ENCODE peak calls at places on chromosomes 1 and 21, in four cellular contexts. G is SK-N-DZ, N is heart left ventricle, D is iPS-NIHi11. F is an unnamed sample.

GRCh38 chr1:51272916-51273315 is 36.8 kb downstream of the RNF11 start:
- DNase-seq in G (no peak), N (no peak), D (no peak), F (no peak)

GRCh38 chr1:117629625-117630422 is 24.0 kb downstream of the TENT5C start:
- DNase-seq in G (no peak), N (no peak), D (no peak), F (no peak)

GRCh38 chr1:110150330-110151174 is at the start of gene SLC6A17:
- DNase-seq in G (peak; percentile 36), N (no peak), D (peak; percentile 81), F (peak; percentile 50)

GRCh38 chr1:93679546-93679945 is 2.1 kb downstream of the BCAR3 start:
- DNase-seq in G (no peak), N (no peak), D (no peak), F (no peak)

GRCh38 chr1:241825581-241825980 is 22.4 kb upstream of the EXO1 start:
- DNase-seq in G (no peak), N (no peak), D (no peak), F (no peak)

GRCh38 chr1:232904131-232904530 is 46.3 kb upstream of the NTPCR start:
- DNase-seq in G (no peak), N (no peak), D (no peak), F (no peak)

GRCh38 chr1:204853446-204853845 is 17.2 kb upstream of the NFASC start:
- DNase-seq in G (no peak), N (no peak), D (no peak), F (no peak)

GRCh38 chr21:44658913-44659595 is 1.3 kb downstream of the KRTAP12-3 start:
- DNase-seq in G (no peak), N (no peak), D (no peak), F (no peak)

GRCh38 chr1:117712598-117712997 is 106.8 kb downstream of the TENT5C start:
- DNase-seq in G (no peak), N (no peak), D (no peak), F (no peak)

GRCh38 chr1:29878501-29878900 is 642.2 kb downstream of the PTPRU start:
- DNase-seq in G (no peak), N (no peak), D (no peak), F (no peak)

GRCh38 chr1:110493059-110493458 is 25.9 kb downstream of the KCNA10 start:
- DNase-seq in G (no peak), N (no peak), D (no peak), F (no peak)

GRCh38 chr1:89799495-89799894 is 21.3 kb upstream of the LRRC8D start:
- DNase-seq in G (no peak), N (no peak), D (no peak), F (no peak)

GRCh38 chr21:46172863-46173528 is 11.3 kb downstream of the SPATC1L start:
- DNase-seq in G (no peak), N (no peak), D (peak; percentile 1), F (no peak)

GRCh38 chr1:6486433-6487011 is 4.9 kb downstream of the PLEKHG5 start:
- DNase-seq in G (peak; percentile 71), N (peak; percentile 90), D (peak; percentile 88), F (peak; percentile 69)

GRCh38 chr1:194227157-194227556 is 1040.7 kb upstream of the B3GALT2 start:
- DNase-seq in G (no peak), N (no peak), D (no peak), F (no peak)

GRCh38 chr1:48203287-48203900 is 19.1 kb upstream of the SLC5A9 start:
- DNase-seq in G (peak; percentile 53), N (no peak), D (peak; percentile 58), F (no peak)

GRCh38 chr1:197127513-197127912 is 19.0 kb downstream of the ASPM start:
- DNase-seq in G (no peak), N (no peak), D (no peak), F (peak; percentile 15)

GRCh38 chr1:27862671-27863551 is 9.4 kb upstream of the THEMIS2 start:
- DNase-seq in G (no peak), N (peak; percentile 78), D (no peak), F (peak; percentile 99)

GRCh38 chr1:245516178-245516829 is 361.5 kb downstream of the KIF26B start:
- DNase-seq in G (peak; percentile 41), N (no peak), D (no peak), F (no peak)

GRCh38 chr1:222010306-222010705 is 268.4 kb upstream of the DUSP10 start:
- DNase-seq in G (no peak), N (no peak), D (no peak), F (no peak)

GRCh38 chr1:212980123-212980800 is 29.9 kb downstream of the VASH2 start:
- DNase-seq in G (no peak), N (peak; percentile 66), D (peak; percentile 37), F (peak; percentile 15)

F was measured in HCEC 1CT.